ENCODE peak calls at places on chromosomes 1 and 21, in four cellular contexts. O, N, Z and C are unnamed samples.

GRCh38 chr1:228884615-228885566 is 149.6 kb downstream of the RHOU start:
- DNase-seq in O (no peak), N (peak; percentile 12), Z (no peak), C (no peak)

GRCh38 chr1:1359668-1360468 is 1.5 kb upstream of the MXRA8 start:
- DNase-seq in O (no peak), N (no peak), Z (no peak), C (no peak)

GRCh38 chr1:245742891-245743290 is 588.1 kb downstream of the KIF26B start:
- DNase-seq in O (no peak), N (no peak), Z (no peak), C (no peak)

GRCh38 chr1:58932820-58933598 is 149.2 kb upstream of the JUN start:
- DNase-seq in O (no peak), N (peak; percentile 82), Z (peak; percentile 27), C (no peak)

GRCh38 chr1:22317231-22317919 is 134.3 kb upstream of the ZBTB40 start:
- DNase-seq in O (no peak), N (peak; percentile 3), Z (peak; percentile 23), C (no peak)

GRCh38 chr21:46295996-46296752 is 10.0 kb downstream of the YBEY start:
- DNase-seq in O (peak; percentile 35), N (peak; percentile 86), Z (peak; percentile 67), C (no peak)

GRCh38 chr1:46515576-46515975 is 25.9 kb downstream of the DMBX1 start:
- DNase-seq in O (no peak), N (no peak), Z (no peak), C (no peak)

GRCh38 chr1:42266253-42267135 is 68.5 kb downstream of the FOXJ3 start:
- DNase-seq in O (no peak), N (no peak), Z (no peak), C (no peak)

GRCh38 chr1:24923485-24924113 is 6.5 kb downstream of the RUNX3 start:
- DNase-seq in O (no peak), N (no peak), Z (no peak), C (no peak)

GRCh38 chr1:117674521-117675400 is 68.9 kb downstream of the TENT5C start:
- DNase-seq in O (no peak), N (peak; percentile 58), Z (no peak), C (no peak)

GRCh38 chr21:46352913-46353312 is 29.0 kb downstream of the PCNT start:
- DNase-seq in O (no peak), N (no peak), Z (no peak), C (no peak)

GRCh38 chr1:16124377-16125087 is 31.3 kb downstream of the EPHA2 start:
- DNase-seq in O (no peak), N (no peak), Z (no peak), C (no peak)

GRCh38 chr1:227885648-227886502 is 61.9 kb downstream of the WNT9A start:
- DNase-seq in O (peak; percentile 9), N (peak; percentile 53), Z (peak; percentile 52), C (peak; percentile 64)

GRCh38 chr1:40532844-40533424 is 1.5 kb downstream of the ZNF684 start:
- DNase-seq in O (peak; percentile 28), N (peak; percentile 73), Z (no peak), C (no peak)

GRCh38 chr1:89808429-89809117 is 12.3 kb upstream of the LRRC8D start:
- DNase-seq in O (no peak), N (peak; percentile 65), Z (no peak), C (no peak)

GRCh38 chr1:2233997-2234761 is 6.1 kb downstream of the SKI start:
- DNase-seq in O (peak; percentile 60), N (peak; percentile 98), Z (peak; percentile 96), C (peak; percentile 66)

GRCh38 chr1:242245255-242245654 is 246.4 kb upstream of the MAP1LC3C start:
- DNase-seq in O (peak; percentile 63), N (no peak), Z (no peak), C (no peak)

GRCh38 chr1:184553845-184554244 is 167.0 kb downstream of the C1orf21 start:
- DNase-seq in O (no peak), N (no peak), Z (no peak), C (no peak)

GRCh38 chr1:168135982-168136708 is 585 bp downstream of the GPR161 start:
- DNase-seq in O (no peak), N (no peak), Z (peak; percentile 16), C (peak; percentile 79)

GRCh38 chr1:56958526-56958925 is 7.3 kb downstream of the C8B start:
- DNase-seq in O (no peak), N (no peak), Z (no peak), C (no peak)

GRCh38 chr21:44489962-44490361 is 34.7 kb downstream of the LRRC3 start:
- DNase-seq in O (no peak), N (no peak), Z (no peak), C (no peak)
- TF ChIP-seq CTCF in O (no peak), N (peak; percentile 17), Z (no peak), C (peak; percentile 55)

GRCh38 chr1:86811128-86811527 is 102.8 kb downstream of the SELENOF start:
- DNase-seq in O (no peak), N (no peak), Z (no peak), C (no peak)

GRCh38 chr1:86812286-86812685 is 101.6 kb downstream of the SELENOF start:
- DNase-seq in O (no peak), N (no peak), Z (no peak), C (no peak)

GRCh38 chr1:86811539-86811938 is 102.4 kb downstream of the SELENOF start:
- DNase-seq in O (no peak), N (no peak), Z (no peak), C (no peak)
- TF ChIP-seq CTCF in O (no peak), N (no peak), Z (no peak), C (no peak)

DNA sequence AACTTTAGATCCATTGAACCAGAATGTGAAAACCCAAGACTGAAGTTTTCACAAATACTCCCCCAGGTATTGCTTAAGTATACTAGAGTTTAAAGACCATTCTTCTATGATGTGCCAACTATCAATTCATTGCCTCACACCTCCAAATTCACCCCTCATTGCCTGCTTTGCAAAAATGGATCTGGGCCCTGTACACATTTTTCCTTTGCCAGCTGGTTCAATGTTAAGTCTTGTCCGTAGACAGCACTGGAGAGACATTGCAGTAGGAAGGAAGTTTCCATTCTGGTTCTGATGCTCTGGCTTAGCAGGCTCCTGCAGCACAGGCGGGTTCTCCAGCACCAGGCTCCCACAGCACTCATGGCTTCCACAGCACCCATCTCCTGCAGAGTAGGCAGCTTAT is 130.0 kb downstream of the PROX1 start:
- DNase-seq in O (no peak), N (no peak), Z (no peak), C (no peak)
- TF ChIP-seq CTCF in O (no peak), N (no peak), Z (no peak), C (no peak)

DNA sequence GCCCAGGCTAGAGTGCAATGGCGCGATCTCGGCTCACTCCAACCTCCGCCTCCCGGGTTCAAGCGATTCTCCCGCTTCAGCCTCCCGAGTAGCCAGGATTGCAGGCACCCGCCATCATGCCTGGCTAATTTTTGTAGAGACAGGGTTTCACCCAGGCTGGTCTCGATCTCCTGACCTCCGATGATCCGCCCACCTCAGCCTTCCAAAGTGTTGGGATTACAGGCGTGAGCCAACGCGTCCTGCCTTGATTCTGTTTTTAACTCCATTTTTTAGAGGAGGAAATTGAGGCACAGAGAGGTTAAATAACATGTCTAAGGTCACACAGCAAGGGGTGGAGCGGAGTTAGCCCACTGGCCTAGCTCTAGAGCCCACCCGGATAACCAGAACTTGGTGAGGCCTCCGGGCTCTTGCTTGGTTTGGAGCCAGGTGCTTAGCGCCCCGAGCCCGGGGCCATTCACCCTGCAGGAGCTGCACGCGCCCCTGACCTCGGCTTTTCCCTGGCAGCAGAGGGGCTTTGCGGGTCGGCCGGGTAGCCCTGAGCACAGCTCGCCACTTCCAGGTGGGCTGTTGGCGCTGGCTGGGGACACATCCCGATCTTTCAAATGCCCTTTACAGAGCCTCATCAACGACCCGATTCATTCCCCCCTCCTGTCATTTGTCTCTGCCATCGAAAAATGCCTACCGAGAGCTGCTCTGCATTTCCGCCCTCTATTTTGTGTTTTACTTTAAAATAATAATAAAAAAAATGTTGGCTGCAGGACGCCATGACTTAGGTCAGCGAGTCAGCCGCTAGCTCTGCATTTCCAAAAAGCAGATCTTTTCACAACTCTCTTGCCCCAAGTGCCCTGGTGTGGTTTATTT is 11.2 kb downstream of the SIM2 start:
- DNase-seq in O (no peak), N (no peak), Z (no peak), C (peak; percentile 65)
- TF ChIP-seq CTCF in O (no peak), N (no peak), Z (no peak), C (no peak)

DNA sequence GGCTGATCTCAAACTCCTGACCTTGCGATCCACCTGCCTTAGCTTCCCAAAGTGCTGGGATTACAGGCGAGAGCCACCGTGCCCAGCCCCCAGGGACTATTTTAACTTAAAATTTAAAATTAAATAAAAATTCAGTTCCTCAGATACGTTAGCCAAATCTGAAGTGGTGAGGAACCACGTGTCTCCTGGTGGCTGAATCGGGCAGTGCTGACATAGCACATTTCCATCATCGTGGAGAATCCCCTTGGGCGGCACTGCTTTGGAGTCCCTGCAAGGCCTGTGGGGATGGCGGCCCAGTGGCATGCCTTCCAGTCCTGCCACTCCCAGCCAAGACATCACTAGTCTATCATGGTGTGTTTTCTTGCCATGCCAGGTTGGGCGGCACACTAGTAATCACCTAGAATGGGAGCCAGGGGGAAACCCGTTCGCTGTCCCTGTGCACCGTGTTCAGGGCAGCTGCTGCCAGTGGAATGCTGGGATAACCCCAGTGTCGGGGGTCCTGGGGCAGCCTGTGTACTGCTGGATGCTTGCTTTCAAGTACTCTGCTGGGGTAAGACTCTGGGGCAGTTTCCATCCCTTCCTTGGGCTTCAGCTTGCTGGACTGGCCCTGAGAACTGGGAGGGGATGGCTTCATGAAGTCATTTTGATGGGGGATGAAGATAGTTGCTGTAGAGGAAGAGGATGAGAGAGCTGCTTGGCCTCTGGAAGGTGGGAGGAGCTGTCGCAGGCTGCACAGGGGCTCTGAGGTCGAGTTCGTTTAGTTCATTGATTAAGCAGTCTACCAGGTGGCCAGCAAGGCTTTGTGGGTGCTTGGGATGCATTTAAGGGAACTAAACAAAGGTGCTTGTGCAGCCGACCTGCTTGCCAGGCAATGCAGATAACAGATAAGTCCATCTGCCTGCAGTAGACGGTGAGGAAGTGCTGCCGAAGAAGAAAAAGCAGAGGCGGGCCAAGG is 4.6 kb downstream of the ZBTB48 start:
- DNase-seq in O (no peak), N (no peak), Z (no peak), C (no peak)
- TF ChIP-seq CTCF in O (no peak), N (no peak), Z (no peak), C (peak; percentile 58)

DNA sequence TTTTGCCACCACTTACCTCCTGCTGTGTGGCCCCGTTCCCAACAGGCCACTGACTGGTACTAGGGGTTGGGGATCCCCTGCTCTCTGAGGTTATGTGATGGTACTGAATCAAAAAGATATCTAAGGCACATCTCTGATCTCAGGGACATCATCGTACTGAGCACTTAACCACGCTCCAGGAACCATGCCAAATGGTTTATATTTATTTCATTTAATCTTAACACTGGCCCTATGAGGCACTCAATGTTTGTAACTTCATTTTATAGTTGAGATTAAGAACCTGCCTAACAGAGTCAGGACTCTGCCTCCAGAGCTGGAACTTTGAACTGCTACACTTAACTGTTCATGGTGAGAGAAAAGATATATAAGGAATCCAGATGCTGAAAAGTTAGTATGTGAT is 98.0 kb upstream of the HP1BP3 start:
- DNase-seq in O (no peak), N (peak; percentile 24), Z (no peak), C (no peak)
- TF ChIP-seq CTCF in O (no peak), N (no peak), Z (no peak), C (no peak)

GRCh38 chr1:54872041-54872342 is 15.0 kb downstream of the DHCR24 start:
- DNase-seq in O (no peak), N (no peak), Z (peak; percentile 29), C (no peak)
- TF ChIP-seq CTCF in O (peak; percentile 5), N (no peak), Z (no peak), C (no peak)